ENCODE peak calls at places on chromosomes 5 and 9, in seven cellular contexts. P, T, Y, H, Z, G and I are unnamed samples.

GRCh38 chr5:137604348-137605095 is 105.4 kb upstream of the SPOCK1 start:
- DNase-seq in G (no peak), P (no peak), Y (no peak), Z (no peak), H (no peak), T (no peak), I (peak; percentile 24)

GRCh38 chr9:93128715-93129224 is 5.3 kb downstream of the NINJ1 start:
- DNase-seq in Z (no peak), T (no peak), Y (no peak), G (no peak), H (no peak), P (no peak), I (no peak)

GRCh38 chr5:163586431-163587033 is 81.1 kb downstream of the MAT2B start:
- DNase-seq in P (no peak), H (no peak), Y (no peak), Z (no peak), T (no peak), G (no peak), I (no peak)

GRCh38 chr5:126052120-126052519 is 371.1 kb upstream of the GRAMD2B start:
- DNase-seq in P (no peak), Z (no peak), Y (no peak), T (no peak), H (no peak), G (no peak), I (no peak)

GRCh38 chr9:93057024-93057702 is 1.3 kb upstream of the SUSD3 start:
- DNase-seq in P (no peak), H (no peak), Y (no peak), Z (peak; percentile 40), G (no peak), T (no peak), I (no peak)

GRCh38 chr9:106797299-106797698 is 65.7 kb upstream of the ZNF462 start:
- DNase-seq in T (no peak), P (no peak), H (peak; percentile 47), Z (no peak), G (no peak), Y (no peak), I (no peak)

GRCh38 chr5:60578295-60578694 is 121.7 kb downstream of the DEPDC1B start:
- DNase-seq in Z (no peak), G (no peak), Y (no peak), P (no peak), H (no peak), T (no peak), I (no peak)

GRCh38 chr9:120935383-120935857 is 8.8 kb upstream of the TRAF1 start:
- DNase-seq in P (peak; percentile 89), H (peak; percentile 99), T (no peak), Y (peak; percentile 91), Z (peak; percentile 97), G (peak; percentile 86), I (peak; percentile 90)

GRCh38 chr5:141338538-141339306 is at the start of gene PCDHGA2:
- DNase-seq in T (no peak), P (peak; percentile 46), H (peak; percentile 37), Z (no peak), G (peak; percentile 89), Y (peak; percentile 66), I (peak; percentile 12)

GRCh38 chr5:179287631-179288030 is 57.6 kb downstream of the ADAMTS2 start:
- DNase-seq in Y (no peak), H (no peak), P (no peak), T (no peak), G (no peak), Z (peak; percentile 65), I (no peak)
- H3K9ac ChIP-seq in Y (no peak overlapping the region), H (no peak overlapping the region), P (no peak overlapping the region), T (no peak overlapping the region), G (no peak overlapping the region), Z (no peak overlapping the region), I (no peak overlapping the region)

GRCh38 chr5:36722913-36723312 is 116.5 kb downstream of the SLC1A3 start:
- DNase-seq in H (no peak), Y (peak; percentile 10), P (no peak), G (no peak), Z (no peak), T (no peak), I (peak; percentile 20)

GRCh38 chr5:36726317-36726716 is 119.9 kb downstream of the SLC1A3 start:
- DNase-seq in G (no peak), P (no peak), Z (no peak), H (no peak), Y (no peak), T (no peak), I (no peak)

GRCh38 chr5:36726767-36727166 is 120.4 kb downstream of the SLC1A3 start:
- DNase-seq in T (no peak), Y (no peak), G (no peak), Z (no peak), P (no peak), H (no peak), I (no peak)

GRCh38 chr5:36723921-36724320 is 117.5 kb downstream of the SLC1A3 start:
- DNase-seq in H (no peak), Z (no peak), T (no peak), G (no peak), Y (no peak), P (no peak), I (no peak)

GRCh38 chr5:36724429-36725332 is 118.3 kb downstream of the SLC1A3 start:
- DNase-seq in T (no peak), H (no peak), Z (no peak), P (no peak), Y (no peak), G (peak; percentile 95), I (peak; percentile 14)
- H3K9ac ChIP-seq in T (no peak overlapping the region), H (no peak overlapping the region), Z (no peak overlapping the region), P (no peak overlapping the region), Y (no peak overlapping the region), G (peak overlapping the region; percentile 70), I (no peak overlapping the region)

GRCh38 chr9:113822315-113822714 is 53.8 kb upstream of the ZNF618 start:
- DNase-seq in H (no peak), Z (no peak), Y (no peak), T (no peak), P (no peak), G (no peak), I (no peak)

GRCh38 chr9:113823421-113823820 is 52.7 kb upstream of the ZNF618 start:
- DNase-seq in Z (no peak), G (no peak), T (no peak), H (no peak), P (no peak), Y (no peak), I (no peak)

GRCh38 chr9:113817171-113817570 is 58.9 kb upstream of the ZNF618 start:
- DNase-seq in G (no peak), H (no peak), T (no peak), P (no peak), Y (no peak), Z (no peak), I (no peak)

GRCh38 chr9:113818391-113818790 is 57.7 kb upstream of the ZNF618 start:
- DNase-seq in P (no peak), G (no peak), H (no peak), Y (no peak), Z (no peak), T (no peak), I (no peak)
- H3K9ac ChIP-seq in P (no peak overlapping the region), G (no peak overlapping the region), H (no peak overlapping the region), Y (no peak overlapping the region), Z (no peak overlapping the region), T (no peak overlapping the region), I (no peak overlapping the region)

GRCh38 chr9:76654051-76654461 is 110.2 kb upstream of the PCA3 start:
- DNase-seq in T (no peak), Z (no peak), Y (no peak), H (no peak), P (no peak), G (no peak), I (no peak)

GRCh38 chr9:76657265-76657664 is 107.0 kb upstream of the PCA3 start:
- DNase-seq in G (no peak), Z (no peak), P (no peak), Y (no peak), T (no peak), H (no peak), I (no peak)

GRCh38 chr9:76654575-76654974 is 109.7 kb upstream of the PCA3 start:
- DNase-seq in G (no peak), H (peak; percentile 86), Z (no peak), Y (peak; percentile 97), P (no peak), T (no peak), I (peak; percentile 11)

GRCh38 chr9:76655121-76655531 is 109.1 kb upstream of the PCA3 start:
- DNase-seq in Y (no peak), P (no peak), T (no peak), H (no peak), Z (no peak), G (no peak), I (no peak)

DNA sequence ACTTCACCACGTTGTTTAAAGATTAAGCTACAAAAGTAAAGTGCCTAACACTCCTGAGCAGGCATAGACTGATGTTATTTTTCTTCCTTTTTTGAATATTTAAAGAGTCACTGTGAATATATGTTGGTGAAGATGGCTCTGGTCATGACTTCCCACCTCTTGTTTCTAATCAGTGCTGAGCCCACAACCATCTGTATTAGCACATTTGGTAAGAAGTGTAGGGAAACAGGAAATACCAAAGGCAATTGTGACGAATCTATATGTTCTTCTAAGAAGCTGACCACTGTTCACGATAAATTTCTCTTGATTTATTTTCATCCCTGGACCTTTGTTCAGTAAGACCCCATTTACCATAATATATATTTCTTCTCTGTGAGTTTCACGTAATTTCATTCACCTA is 108.3 kb upstream of the PCA3 start:
- DNase-seq in H (no peak), P (no peak), Z (no peak), Y (no peak), T (no peak), G (no peak), I (no peak)
- H3K9ac ChIP-seq in H (no peak overlapping the region), P (no peak overlapping the region), Z (no peak overlapping the region), Y (no peak overlapping the region), T (no peak overlapping the region), G (no peak overlapping the region), I (no peak overlapping the region)